ENCODE peak calls at places on chromosomes 1 and 21, in ten cellular contexts. One of them, this sample, is unnamed.

GRCh38 chr1:201264554-201264953 is 18.8 kb upstream of the PKP1 start:
- DNase-seq in stomach: peak; percentile 10
- DNase-seq in uterus: no peak
- DNase-seq in lower leg skin: peak; percentile 45
- DNase-seq in IMR-90: no peak
- DNase-seq in Peyer's patch: no peak
- DNase-seq in heart left ventricle: no peak
- DNase-seq in endothelial cell of umbilical vein: no peak
- DNase-seq in body of pancreas: no peak
- DNase-seq in A549: no peak
- DNase-seq in this sample: no peak

GRCh38 chr1:53638641-53639035 is 100.3 kb downstream of the GLIS1 start:
- DNase-seq in A549: no peak
- DNase-seq in uterus: peak; percentile 6
- DNase-seq in body of pancreas: no peak
- DNase-seq in lower leg skin: peak; percentile 79
- DNase-seq in heart left ventricle: no peak
- DNase-seq in IMR-90: no peak
- DNase-seq in Peyer's patch: no peak
- DNase-seq in endothelial cell of umbilical vein: no peak
- DNase-seq in stomach: peak; percentile 24
- DNase-seq in this sample: peak; percentile 55

GRCh38 chr1:172356620-172357019 is 63.9 kb upstream of the C1orf105 start:
- DNase-seq in IMR-90: peak; percentile 92
- DNase-seq in Peyer's patch: peak; percentile 58
- DNase-seq in lower leg skin: no peak
- DNase-seq in A549: peak; percentile 86
- DNase-seq in heart left ventricle: no peak
- DNase-seq in body of pancreas: no peak
- DNase-seq in uterus: no peak
- DNase-seq in endothelial cell of umbilical vein: peak; percentile 42
- DNase-seq in stomach: no peak
- DNase-seq in this sample: no peak

GRCh38 chr1:39045231-39045630 is 19.1 kb downstream of the NDUFS5 start:
- DNase-seq in uterus: no peak
- DNase-seq in endothelial cell of umbilical vein: no peak
- DNase-seq in IMR-90: no peak
- DNase-seq in Peyer's patch: no peak
- DNase-seq in lower leg skin: no peak
- DNase-seq in heart left ventricle: no peak
- DNase-seq in stomach: no peak
- DNase-seq in body of pancreas: no peak
- DNase-seq in A549: no peak
- DNase-seq in this sample: peak; percentile 20

GRCh38 chr1:74824497-74825107 is 91.7 kb downstream of the TYW3 start:
- DNase-seq in A549: no peak
- DNase-seq in endothelial cell of umbilical vein: no peak
- DNase-seq in body of pancreas: no peak
- DNase-seq in Peyer's patch: no peak
- DNase-seq in IMR-90: no peak
- DNase-seq in stomach: no peak
- DNase-seq in uterus: no peak
- DNase-seq in heart left ventricle: no peak
- DNase-seq in lower leg skin: no peak
- DNase-seq in this sample: no peak

GRCh38 chr1:99590578-99591209 is 55.2 kb upstream of the PALMD start:
- DNase-seq in stomach: no peak
- DNase-seq in A549: peak; percentile 6
- DNase-seq in uterus: no peak
- DNase-seq in heart left ventricle: peak; percentile 52
- DNase-seq in endothelial cell of umbilical vein: peak; percentile 99
- DNase-seq in IMR-90: peak; percentile 94
- DNase-seq in lower leg skin: no peak
- DNase-seq in body of pancreas: no peak
- DNase-seq in Peyer's patch: no peak
- DNase-seq in this sample: no peak

GRCh38 chr1:15153842-15154479 is 414 bp downstream of the TMEM51 start:
- DNase-seq in endothelial cell of umbilical vein: peak; percentile 70
- DNase-seq in uterus: peak; percentile 70
- DNase-seq in A549: peak; percentile 65
- DNase-seq in Peyer's patch: peak; percentile 71
- DNase-seq in heart left ventricle: peak; percentile 56
- DNase-seq in IMR-90: peak; percentile 66
- DNase-seq in stomach: peak; percentile 73
- DNase-seq in body of pancreas: peak; percentile 69
- DNase-seq in lower leg skin: peak; percentile 89
- DNase-seq in this sample: no peak

GRCh38 chr1:189939967-189940366 is 537.7 kb downstream of the BRINP3 start:
- DNase-seq in IMR-90: peak; percentile 78
- DNase-seq in lower leg skin: no peak
- DNase-seq in body of pancreas: no peak
- DNase-seq in uterus: no peak
- DNase-seq in heart left ventricle: no peak
- DNase-seq in Peyer's patch: no peak
- DNase-seq in A549: no peak
- DNase-seq in endothelial cell of umbilical vein: no peak
- DNase-seq in stomach: no peak
- DNase-seq in this sample: no peak

GRCh38 chr1:115705085-115706008 is 63.2 kb downstream of the CASQ2 start:
- DNase-seq in Peyer's patch: no peak
- DNase-seq in lower leg skin: no peak
- DNase-seq in endothelial cell of umbilical vein: no peak
- DNase-seq in body of pancreas: no peak
- DNase-seq in A549: no peak
- DNase-seq in heart left ventricle: no peak
- DNase-seq in IMR-90: no peak
- DNase-seq in stomach: no peak
- DNase-seq in uterus: no peak
- DNase-seq in this sample: no peak

GRCh38 chr21:15701845-15702244 is 27.9 kb upstream of the USP25 start:
- DNase-seq in endothelial cell of umbilical vein: no peak
- DNase-seq in stomach: no peak
- DNase-seq in uterus: no peak
- DNase-seq in body of pancreas: no peak
- DNase-seq in IMR-90: no peak
- DNase-seq in Peyer's patch: no peak
- DNase-seq in heart left ventricle: no peak
- DNase-seq in A549: no peak
- DNase-seq in lower leg skin: no peak
- DNase-seq in this sample: no peak

GRCh38 chr1:113975211-113975895 is 3.9 kb upstream of the OLFML3 start:
- DNase-seq in stomach: no peak
- DNase-seq in heart left ventricle: no peak
- DNase-seq in uterus: no peak
- DNase-seq in body of pancreas: no peak
- DNase-seq in Peyer's patch: no peak
- DNase-seq in endothelial cell of umbilical vein: peak; percentile 24
- DNase-seq in lower leg skin: no peak
- DNase-seq in IMR-90: peak; percentile 47
- DNase-seq in A549: no peak
- DNase-seq in this sample: no peak

GRCh38 chr1:10687142-10687715 is 109.2 kb downstream of the CASZ1 start:
- DNase-seq in lower leg skin: no peak
- DNase-seq in stomach: peak; percentile 74
- DNase-seq in uterus: no peak
- DNase-seq in A549: no peak
- DNase-seq in endothelial cell of umbilical vein: no peak
- DNase-seq in Peyer's patch: peak; percentile 81
- DNase-seq in IMR-90: no peak
- DNase-seq in heart left ventricle: no peak
- DNase-seq in body of pancreas: peak; percentile 83
- DNase-seq in this sample: no peak

GRCh38 chr1:2175681-2176454 is 18.7 kb downstream of the FAAP20 start:
- DNase-seq in A549: no peak
- DNase-seq in IMR-90: no peak
- DNase-seq in endothelial cell of umbilical vein: no peak
- DNase-seq in uterus: peak; percentile 51
- DNase-seq in stomach: no peak
- DNase-seq in body of pancreas: no peak
- DNase-seq in Peyer's patch: no peak
- DNase-seq in lower leg skin: no peak
- DNase-seq in heart left ventricle: no peak
- DNase-seq in this sample: no peak

GRCh38 chr1:195908121-195908520 is 700.1 kb downstream of the KCNT2 start:
- DNase-seq in A549: no peak
- DNase-seq in lower leg skin: no peak
- DNase-seq in endothelial cell of umbilical vein: peak; percentile 22
- DNase-seq in uterus: no peak
- DNase-seq in body of pancreas: no peak
- DNase-seq in stomach: no peak
- DNase-seq in heart left ventricle: no peak
- DNase-seq in Peyer's patch: no peak
- DNase-seq in IMR-90: peak; percentile 63
- DNase-seq in this sample: no peak

GRCh38 chr21:38533887-38534286 is 35.6 kb upstream of the ERG start:
- DNase-seq in stomach: no peak
- DNase-seq in Peyer's patch: no peak
- DNase-seq in IMR-90: no peak
- DNase-seq in lower leg skin: no peak
- DNase-seq in endothelial cell of umbilical vein: no peak
- DNase-seq in uterus: no peak
- DNase-seq in heart left ventricle: no peak
- DNase-seq in A549: no peak
- DNase-seq in body of pancreas: no peak
- DNase-seq in this sample: no peak

GRCh38 chr1:45584351-45585109 is 689 bp downstream of the NASP start:
- DNase-seq in A549: peak; percentile 89
- DNase-seq in stomach: peak; percentile 89
- DNase-seq in lower leg skin: peak; percentile 97
- DNase-seq in endothelial cell of umbilical vein: peak; percentile 96
- DNase-seq in IMR-90: peak; percentile 83
- DNase-seq in Peyer's patch: peak; percentile 94
- DNase-seq in body of pancreas: peak; percentile 87
- DNase-seq in heart left ventricle: peak; percentile 90
- DNase-seq in uterus: peak; percentile 85
- DNase-seq in this sample: peak; percentile 93
- TF ChIP-seq POLR2A in A549: no peak
- TF ChIP-seq POLR2A in stomach: no peak
- TF ChIP-seq POLR2A in lower leg skin: no peak
- TF ChIP-seq POLR2A in endothelial cell of umbilical vein: no peak
- TF ChIP-seq POLR2A in IMR-90: no peak
- TF ChIP-seq POLR2A in Peyer's patch: no peak
- TF ChIP-seq POLR2A in body of pancreas: no peak
- TF ChIP-seq POLR2A in heart left ventricle: no peak
- TF ChIP-seq POLR2A in uterus: peak; percentile 20
- TF ChIP-seq POLR2A in this sample: no peak

GRCh38 chr1:235270625-235271024 is 57.4 kb downstream of the ARID4B start:
- DNase-seq in body of pancreas: no peak
- DNase-seq in A549: no peak
- DNase-seq in Peyer's patch: no peak
- DNase-seq in endothelial cell of umbilical vein: no peak
- DNase-seq in IMR-90: peak; percentile 45
- DNase-seq in lower leg skin: no peak
- DNase-seq in heart left ventricle: no peak
- DNase-seq in uterus: no peak
- DNase-seq in stomach: no peak
- DNase-seq in this sample: no peak
- TF ChIP-seq CTCF in body of pancreas: no peak
- TF ChIP-seq CTCF in A549: no peak
- TF ChIP-seq CTCF in Peyer's patch: no peak
- TF ChIP-seq CTCF in endothelial cell of umbilical vein: no peak
- TF ChIP-seq CTCF in IMR-90: no peak
- TF ChIP-seq CTCF in lower leg skin: no peak
- TF ChIP-seq CTCF in heart left ventricle: no peak
- TF ChIP-seq CTCF in uterus: no peak
- TF ChIP-seq CTCF in stomach: no peak
- TF ChIP-seq CTCF in this sample: no peak

GRCh38 chr1:204151562-204152309 is at the start of gene ETNK2:
- DNase-seq in uterus: peak; percentile 85
- DNase-seq in endothelial cell of umbilical vein: peak; percentile 61
- DNase-seq in Peyer's patch: peak; percentile 60
- DNase-seq in lower leg skin: peak; percentile 92
- DNase-seq in heart left ventricle: peak; percentile 64
- DNase-seq in A549: peak; percentile 33
- DNase-seq in body of pancreas: peak; percentile 68
- DNase-seq in stomach: peak; percentile 39
- DNase-seq in IMR-90: peak; percentile 56
- DNase-seq in this sample: no peak
- TF ChIP-seq POLR2A in uterus: peak; percentile 49
- TF ChIP-seq POLR2A in endothelial cell of umbilical vein: no peak
- TF ChIP-seq POLR2A in Peyer's patch: no peak
- TF ChIP-seq POLR2A in lower leg skin: no peak
- TF ChIP-seq POLR2A in heart left ventricle: no peak
- TF ChIP-seq POLR2A in A549: no peak
- TF ChIP-seq POLR2A in body of pancreas: no peak
- TF ChIP-seq POLR2A in stomach: no peak
- TF ChIP-seq POLR2A in IMR-90: no peak
- TF ChIP-seq POLR2A in this sample: no peak

GRCh38 chr1:40949563-40949962 is 29.9 kb upstream of the CTPS1 start:
- DNase-seq in lower leg skin: no peak
- DNase-seq in Peyer's patch: peak; percentile 6
- DNase-seq in heart left ventricle: no peak
- DNase-seq in body of pancreas: no peak
- DNase-seq in stomach: no peak
- DNase-seq in endothelial cell of umbilical vein: no peak
- DNase-seq in uterus: no peak
- DNase-seq in A549: no peak
- DNase-seq in IMR-90: no peak
- DNase-seq in this sample: no peak

GRCh38 chr1:40951943-40952743 is 27.4 kb upstream of the CTPS1 start:
- DNase-seq in stomach: peak; percentile 83
- DNase-seq in uterus: peak; percentile 69
- DNase-seq in endothelial cell of umbilical vein: peak; percentile 56
- DNase-seq in lower leg skin: peak; percentile 94
- DNase-seq in IMR-90: peak; percentile 29
- DNase-seq in A549: peak; percentile 67
- DNase-seq in heart left ventricle: peak; percentile 59
- DNase-seq in Peyer's patch: peak; percentile 87
- DNase-seq in body of pancreas: peak; percentile 84
- DNase-seq in this sample: peak; percentile 76

GRCh38 chr1:40955266-40955665 is 24.2 kb upstream of the CTPS1 start:
- DNase-seq in endothelial cell of umbilical vein: no peak
- DNase-seq in heart left ventricle: no peak
- DNase-seq in uterus: no peak
- DNase-seq in body of pancreas: no peak
- DNase-seq in A549: peak; percentile 62
- DNase-seq in stomach: no peak
- DNase-seq in Peyer's patch: no peak
- DNase-seq in lower leg skin: no peak
- DNase-seq in IMR-90: no peak
- DNase-seq in this sample: no peak

GRCh38 chr1:40956397-40956796 is 23.1 kb upstream of the CTPS1 start:
- DNase-seq in body of pancreas: no peak
- DNase-seq in IMR-90: no peak
- DNase-seq in stomach: no peak
- DNase-seq in endothelial cell of umbilical vein: no peak
- DNase-seq in A549: no peak
- DNase-seq in lower leg skin: no peak
- DNase-seq in uterus: no peak
- DNase-seq in heart left ventricle: no peak
- DNase-seq in Peyer's patch: no peak
- DNase-seq in this sample: no peak

DNA sequence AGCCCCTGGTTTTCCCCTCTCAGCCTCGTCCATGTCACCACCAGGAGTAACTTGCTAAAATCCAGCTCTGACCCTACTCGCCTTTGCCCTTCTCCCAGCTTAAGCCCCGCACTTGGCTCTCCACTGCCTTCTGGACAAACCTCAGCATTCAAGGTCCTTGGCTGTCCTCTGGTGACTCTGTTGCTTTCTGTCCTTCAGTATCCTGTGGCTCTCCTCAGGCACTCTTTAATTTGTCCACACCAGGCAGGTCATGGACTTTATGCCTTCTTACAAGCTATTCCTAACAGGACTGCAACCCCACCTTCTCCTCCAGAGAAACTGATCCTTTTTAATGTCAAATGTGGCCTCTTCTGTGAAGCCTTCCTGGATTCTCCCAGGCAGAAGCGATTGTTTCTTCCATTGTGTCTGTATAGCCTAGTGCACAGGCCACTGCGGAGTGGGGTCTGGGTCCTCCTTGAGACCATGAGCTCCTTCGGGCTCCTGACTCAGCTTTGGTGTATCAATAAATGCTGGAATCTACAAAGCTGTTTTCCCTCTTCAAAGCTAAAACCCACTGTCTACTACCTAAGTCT is 26.7 kb upstream of the CTPS1 start:
- DNase-seq in IMR-90: no peak
- DNase-seq in body of pancreas: no peak
- DNase-seq in stomach: no peak
- DNase-seq in uterus: no peak
- DNase-seq in lower leg skin: no peak
- DNase-seq in Peyer's patch: no peak
- DNase-seq in endothelial cell of umbilical vein: no peak
- DNase-seq in A549: no peak
- DNase-seq in heart left ventricle: no peak
- DNase-seq in this sample: no peak
- TF ChIP-seq CTCF in IMR-90: no peak
- TF ChIP-seq CTCF in body of pancreas: no peak
- TF ChIP-seq CTCF in stomach: no peak
- TF ChIP-seq CTCF in uterus: no peak
- TF ChIP-seq CTCF in lower leg skin: no peak
- TF ChIP-seq CTCF in Peyer's patch: no peak
- TF ChIP-seq CTCF in endothelial cell of umbilical vein: no peak
- TF ChIP-seq CTCF in A549: peak; percentile 18
- TF ChIP-seq CTCF in heart left ventricle: no peak
- TF ChIP-seq CTCF in this sample: no peak